ENCODE peak calls at places on chromosomes 4 and X, in five cellular contexts. T is H1, Z is HEK293T, Y is HepG2, M is GM12878. U is an unnamed sample.

GRCh38 chr4:105634402-105634801 is 74.1 kb downstream of the INTS12 start:
- DNase-seq in T (no peak), Z (no peak), Y (no peak), M (no peak), U (no peak)

GRCh38 chrX:78105944-78106650 is 2.0 kb downstream of the PGK1 start:
- DNase-seq in T (no peak), Z (no peak), Y (no peak), M (no peak), U (no peak)

GRCh38 chr4:105551968-105552746 is at the start of gene ARHGEF38:
- DNase-seq in T (no peak), Z (no peak), Y (no peak), M (no peak), U (no peak)

GRCh38 chr4:142901166-142901662 is 55.1 kb upstream of the INPP4B start:
- DNase-seq in T (no peak), Z (no peak), Y (no peak), M (no peak), U (no peak)

GRCh38 chr4:153427363-153428071 is 38.6 kb upstream of the TMEM131L start:
- DNase-seq in T (no peak), Z (no peak), Y (no peak), M (no peak), U (no peak)

GRCh38 chr4:174460684-174461083 is 61.6 kb downstream of the HPGD start:
- DNase-seq in T (no peak), Z (no peak), Y (no peak), M (no peak), U (no peak)

GRCh38 chr4:47374477-47374876 is 89.0 kb downstream of the COMMD8 start:
- DNase-seq in T (no peak), Z (no peak), Y (no peak), M (no peak), U (no peak)

GRCh38 chr4:172352351-172352750 is 539.1 kb downstream of the GALNTL6 start:
- DNase-seq in T (no peak), Z (no peak), Y (no peak), M (no peak), U (no peak)

GRCh38 chr4:95505149-95505548 is 43.6 kb downstream of the UNC5C start:
- DNase-seq in T (no peak), Z (no peak), Y (no peak), M (no peak), U (no peak)

GRCh38 chr4:104015680-104016079 is 295.9 kb upstream of the TACR3 start:
- DNase-seq in T (no peak), Z (peak), Y (peak), M (no peak), U (no peak)

GRCh38 chr4:156390599-156391296 is 437.1 kb upstream of the CTSO start:
- DNase-seq in T (no peak), Z (no peak), Y (no peak), M (no peak), U (no peak)

GRCh38 chrX:45505214-45505613 is 304.5 kb upstream of the DIPK2B start:
- DNase-seq in T (no peak), Z (no peak), Y (no peak), M (no peak), U (no peak)

GRCh38 chrX:51002160-51002632 is 91.7 kb downstream of the BMP15 start:
- DNase-seq in T (no peak), Z (no peak), Y (no peak), M (no peak), U (no peak)

GRCh38 chr4:77852892-77853495 is 9.6 kb upstream of the MRPL1 start:
- DNase-seq in T (no peak), Z (no peak), Y (no peak), M (peak), U (no peak)

GRCh38 chr4:90057091-90057490 is 70.1 kb upstream of the CCSER1 start:
- DNase-seq in T (no peak), Z (no peak), Y (no peak), M (no peak), U (no peak)

GRCh38 chrX:38318196-38318595 is 9.1 kb downstream of the RPGR start:
- DNase-seq in T (no peak), Z (no peak), Y (no peak), M (no peak), U (no peak)

GRCh38 chr4:61462451-61463326 is 262.6 kb downstream of the ADGRL3 start:
- DNase-seq in T (no peak), Z (no peak), Y (peak), M (no peak), U (no peak)

GRCh38 chr4:45043916-45044315 is 317.6 kb upstream of the GNPDA2 start:
- DNase-seq in T (no peak), Z (no peak), Y (no peak), M (no peak), U (no peak)

GRCh38 chr4:186851291-186852077 is 127.8 kb upstream of the FAT1 start:
- DNase-seq in T (no peak), Z (no peak), Y (no peak), M (no peak), U (no peak)

GRCh38 chrX:56766554-56767412 is 37.7 kb downstream of the NBDY start:
- DNase-seq in T (no peak), Z (no peak), Y (no peak), M (no peak), U (no peak)

GRCh38 chr4:184746532-184746870 is 12.6 kb upstream of the CENPU start:
- DNase-seq in T (no peak), Z (no peak), Y (no peak), M (no peak), U (no peak)

GRCh38 chrX:2351999-2352995 is 148.5 kb downstream of the DHRSX start:
- DNase-seq in T (no peak), Z (no peak), Y (no peak), M (no peak), U (no peak)

GRCh38 chrX:39112143-39112542 is 310.9 kb downstream of the MID1IP1 start:
- DNase-seq in T (no peak), Z (no peak), Y (no peak), M (no peak), U (no peak)

DNA sequence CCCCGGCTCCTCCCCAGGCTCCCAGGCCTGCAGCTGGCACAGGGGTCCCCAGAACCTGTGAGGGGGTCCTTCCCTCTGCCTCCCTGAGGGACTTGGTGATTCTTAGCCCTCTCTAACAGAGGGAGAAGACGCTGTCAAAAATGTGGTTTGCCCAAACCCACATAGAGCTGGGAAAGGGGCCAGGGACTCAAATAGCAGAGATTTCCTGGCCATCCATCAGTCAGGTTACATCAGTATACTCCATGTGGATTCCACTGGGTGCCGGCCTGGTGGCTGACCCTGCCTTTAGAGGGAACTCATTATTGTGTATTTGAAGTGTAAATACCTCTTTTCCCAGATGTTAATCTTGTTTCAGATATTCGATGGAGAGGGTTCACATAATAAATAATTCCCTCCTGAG is 130.3 kb downstream of the TBL1X start:
- DNase-seq in T (no peak), Z (no peak), Y (no peak), M (no peak), U (no peak)
- TF ChIP-seq SUZ12 in T (no peak), Z (no peak), Y (no peak), M (no peak), U (no peak)

DNA sequence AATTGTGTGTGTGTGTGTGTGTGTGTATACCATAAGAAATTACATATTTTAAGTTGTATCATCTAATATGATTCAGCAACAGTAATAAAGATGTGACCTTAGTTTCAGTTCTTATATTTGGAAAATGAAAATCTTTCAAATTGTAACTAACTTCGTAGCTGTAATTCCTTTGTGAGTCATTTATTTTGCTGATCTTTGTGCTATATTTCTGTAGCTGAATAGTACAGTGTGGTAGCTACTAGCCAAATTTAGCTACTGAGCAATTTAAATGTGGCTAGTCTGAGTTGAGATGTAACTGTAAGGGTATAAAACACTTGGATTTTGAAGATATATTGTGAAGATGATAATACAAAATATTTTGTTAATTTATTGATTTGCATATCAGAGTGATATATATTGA is 116.4 kb downstream of the RAP1GDS1 start:
- DNase-seq in T (no peak), Z (no peak), Y (no peak), M (no peak), U (no peak)
- TF ChIP-seq SUZ12 in T (no peak), Z (no peak), Y (no peak), M (no peak), U (no peak)

DNA sequence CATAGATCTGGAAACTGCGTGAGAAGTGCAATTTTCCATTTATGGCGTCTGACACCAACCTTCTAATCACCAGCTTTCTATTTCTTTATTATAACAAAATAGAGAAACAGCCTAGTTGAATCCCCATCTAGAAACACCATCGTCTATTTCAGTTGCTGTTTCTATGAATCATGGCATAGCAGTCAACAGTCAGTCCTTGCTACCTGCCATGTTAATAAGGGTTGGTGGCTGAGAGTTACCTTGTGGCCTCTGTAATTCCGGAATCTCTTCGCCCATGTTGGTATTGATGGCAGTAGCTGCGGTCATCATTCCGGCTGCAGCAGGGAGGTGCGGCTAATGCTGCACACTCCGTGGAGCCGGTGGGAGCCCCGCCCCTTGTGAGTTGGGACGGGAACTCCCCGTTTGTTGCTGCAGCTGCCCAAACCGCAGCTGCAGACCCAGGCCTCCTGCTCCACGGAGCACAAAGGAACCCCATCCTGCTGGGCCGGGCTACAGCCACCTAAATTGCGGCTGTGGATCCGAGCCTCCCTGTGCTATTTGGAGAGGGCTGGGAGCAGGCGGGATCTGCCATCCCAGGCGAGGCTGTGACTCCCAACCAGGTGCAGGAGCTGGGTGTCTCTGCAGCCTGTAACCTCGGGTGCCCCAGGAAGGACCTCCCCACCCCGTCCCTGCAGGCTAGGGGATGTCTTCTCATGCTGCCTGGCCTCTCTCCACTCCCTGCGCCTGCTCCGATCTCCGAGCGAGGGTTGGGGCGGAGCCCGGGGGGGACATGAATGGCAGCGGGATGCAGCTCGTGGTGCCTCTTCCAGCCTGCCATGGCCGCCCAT is 115.4 kb upstream of the STK26 start:
- DNase-seq in T (no peak), Z (no peak), Y (no peak), M (no peak), U (no peak)
- TF ChIP-seq SUZ12 in T (no peak), Z (no peak), Y (no peak), M (no peak), U (no peak)

DNA sequence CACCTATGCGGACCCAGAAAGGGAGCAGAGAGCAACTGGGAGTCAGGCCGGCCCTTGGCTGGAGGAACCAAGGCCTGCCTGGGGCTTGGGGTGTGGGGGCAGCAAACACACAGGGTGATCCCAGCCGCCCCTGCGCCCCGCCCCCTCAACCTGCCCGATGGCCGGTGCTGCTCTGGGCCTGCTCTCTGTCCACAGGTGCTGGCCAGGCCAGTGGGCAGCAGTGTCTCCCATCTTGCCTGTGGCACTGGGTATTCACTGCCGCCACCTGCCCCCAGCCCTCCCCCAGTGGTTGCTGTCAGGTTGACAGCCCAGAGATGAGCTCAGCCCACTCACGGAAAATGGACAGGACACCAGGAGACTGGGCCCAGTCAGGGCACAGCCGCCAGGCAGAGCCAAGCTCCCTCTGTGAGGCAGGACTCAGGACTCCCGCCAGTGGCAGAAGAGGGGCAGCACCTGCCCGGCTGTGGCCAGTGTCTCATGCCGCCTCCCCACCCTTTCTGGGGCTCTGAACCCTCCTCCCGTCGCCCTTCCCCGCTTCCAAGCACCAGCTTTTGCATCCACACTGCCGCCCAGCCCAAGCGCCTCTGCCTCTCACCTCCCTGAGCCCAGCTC is 4.7 kb downstream of the NKX1-1 start:
- DNase-seq in T (no peak), Z (no peak), Y (no peak), M (no peak), U (no peak)
- TF ChIP-seq SUZ12 in T (no peak), Z (no peak), Y (no peak), M (no peak), U (no peak)